ENCODE peak calls at places on chromosomes 6 and 20, in five cellular contexts. One of them, this sample, is unnamed.
A peak's percentile ranks its signal among the peaks of the same experiment; 100 is the strongest.

GRCh38 chr6:30319146-30319835 is 7.4 kb upstream of the TRIM39 start:
- DNase-seq in suprapubic skin: no peak
- DNase-seq in endothelial cell of umbilical vein: no peak
- DNase-seq in heart left ventricle: no peak
- DNase-seq in IMR-90: peak; percentile 44
- DNase-seq in this sample: no peak

GRCh38 chr6:131819507-131820228 is 11.8 kb downstream of the ENPP1 start:
- DNase-seq in heart left ventricle: no peak
- DNase-seq in IMR-90: peak; percentile 94
- DNase-seq in endothelial cell of umbilical vein: no peak
- DNase-seq in suprapubic skin: no peak
- DNase-seq in this sample: no peak

GRCh38 chr6:146546440-146546839 is 2.8 kb downstream of the RAB32 start:
- DNase-seq in heart left ventricle: no peak
- DNase-seq in suprapubic skin: no peak
- DNase-seq in endothelial cell of umbilical vein: peak; percentile 64
- DNase-seq in IMR-90: peak; percentile 94
- DNase-seq in this sample: no peak

GRCh38 chr6:16181429-16182359 is 52.8 kb downstream of the MYLIP start:
- DNase-seq in suprapubic skin: no peak
- DNase-seq in endothelial cell of umbilical vein: no peak
- DNase-seq in IMR-90: no peak
- DNase-seq in heart left ventricle: no peak
- DNase-seq in this sample: no peak

GRCh38 chr6:116328528-116328903 is 42.2 kb upstream of the DSE start:
- DNase-seq in heart left ventricle: no peak
- DNase-seq in IMR-90: peak; percentile 31
- DNase-seq in suprapubic skin: no peak
- DNase-seq in endothelial cell of umbilical vein: no peak
- DNase-seq in this sample: no peak

GRCh38 chr6:170260686-170261085 is 30.2 kb downstream of the DLL1 start:
- DNase-seq in endothelial cell of umbilical vein: no peak
- DNase-seq in suprapubic skin: no peak
- DNase-seq in IMR-90: no peak
- DNase-seq in heart left ventricle: no peak
- DNase-seq in this sample: no peak

GRCh38 chr6:139990865-139991264 is 616.4 kb upstream of the CITED2 start:
- DNase-seq in endothelial cell of umbilical vein: no peak
- DNase-seq in suprapubic skin: no peak
- DNase-seq in IMR-90: peak; percentile 52
- DNase-seq in heart left ventricle: no peak
- DNase-seq in this sample: no peak

GRCh38 chr6:29509239-29509638 is 21.5 kb upstream of the MAS1L start:
- DNase-seq in IMR-90: no peak
- DNase-seq in heart left ventricle: no peak
- DNase-seq in endothelial cell of umbilical vein: no peak
- DNase-seq in suprapubic skin: peak; percentile 50
- DNase-seq in this sample: no peak

GRCh38 chr20:59055302-59055701 is 12.7 kb upstream of the PRELID3B start:
- DNase-seq in heart left ventricle: no peak
- DNase-seq in endothelial cell of umbilical vein: peak; percentile 51
- DNase-seq in suprapubic skin: no peak
- DNase-seq in IMR-90: peak; percentile 37
- DNase-seq in this sample: no peak

GRCh38 chr6:53437557-53438202 is 88.9 kb upstream of the ELOVL5 start:
- DNase-seq in heart left ventricle: no peak
- DNase-seq in endothelial cell of umbilical vein: peak; percentile 64
- DNase-seq in IMR-90: peak; percentile 91
- DNase-seq in suprapubic skin: no peak
- DNase-seq in this sample: peak; percentile 55

GRCh38 chr6:12548526-12548925 is 168.0 kb upstream of the PHACTR1 start:
- DNase-seq in suprapubic skin: no peak
- DNase-seq in endothelial cell of umbilical vein: no peak
- DNase-seq in IMR-90: peak; percentile 59
- DNase-seq in heart left ventricle: no peak
- DNase-seq in this sample: no peak

GRCh38 chr6:156773935-156774871 is 3.0 kb upstream of the ARID1B start:
- DNase-seq in suprapubic skin: no peak
- DNase-seq in IMR-90: no peak
- DNase-seq in endothelial cell of umbilical vein: no peak
- DNase-seq in heart left ventricle: no peak
- DNase-seq in this sample: no peak

GRCh38 chr6:41716516-41717446 is 18.6 kb downstream of the TFEB start:
- DNase-seq in IMR-90: no peak
- DNase-seq in suprapubic skin: no peak
- DNase-seq in endothelial cell of umbilical vein: no peak
- DNase-seq in heart left ventricle: peak; percentile 48
- DNase-seq in this sample: no peak

GRCh38 chr6:78832091-78832808 is 35.1 kb upstream of the IRAK1BP1 start:
- DNase-seq in IMR-90: no peak
- DNase-seq in endothelial cell of umbilical vein: no peak
- DNase-seq in heart left ventricle: no peak
- DNase-seq in suprapubic skin: no peak
- DNase-seq in this sample: no peak

GRCh38 chr6:151359486-151359885 is 31.9 kb downstream of the ZBTB2 start:
- DNase-seq in IMR-90: no peak
- DNase-seq in heart left ventricle: no peak
- DNase-seq in suprapubic skin: no peak
- DNase-seq in endothelial cell of umbilical vein: no peak
- DNase-seq in this sample: no peak

GRCh38 chr6:10412165-10412947 is 2.5 kb downstream of the TFAP2A start:
- DNase-seq in IMR-90: peak; percentile 75
- DNase-seq in endothelial cell of umbilical vein: no peak
- DNase-seq in suprapubic skin: no peak
- DNase-seq in heart left ventricle: peak; percentile 57
- DNase-seq in this sample: no peak

GRCh38 chr6:10633216-10633615 is 61.2 kb downstream of the C6orf52 start:
- DNase-seq in endothelial cell of umbilical vein: peak; percentile 76
- DNase-seq in IMR-90: peak; percentile 75
- DNase-seq in suprapubic skin: no peak
- DNase-seq in heart left ventricle: no peak
- DNase-seq in this sample: peak; percentile 85

GRCh38 chr6:3286641-3287171 is 28.0 kb downstream of the PSMG4 start:
- DNase-seq in endothelial cell of umbilical vein: no peak
- DNase-seq in suprapubic skin: peak; percentile 75
- DNase-seq in IMR-90: no peak
- DNase-seq in heart left ventricle: no peak
- DNase-seq in this sample: no peak

GRCh38 chr20:3080939-3081388 is 3.6 kb downstream of the AVP start:
- DNase-seq in heart left ventricle: peak; percentile 66
- DNase-seq in suprapubic skin: no peak
- DNase-seq in IMR-90: peak; percentile 18
- DNase-seq in endothelial cell of umbilical vein: peak; percentile 13
- DNase-seq in this sample: peak; percentile 100

GRCh38 chr6:25227854-25228253 is 51.3 kb upstream of the CARMIL1 start:
- DNase-seq in suprapubic skin: no peak
- DNase-seq in heart left ventricle: no peak
- DNase-seq in endothelial cell of umbilical vein: no peak
- DNase-seq in IMR-90: no peak
- DNase-seq in this sample: no peak

GRCh38 chr20:35947907-35948306 is 6.4 kb downstream of the SCAND1 start:
- DNase-seq in suprapubic skin: no peak
- DNase-seq in endothelial cell of umbilical vein: no peak
- DNase-seq in IMR-90: peak; percentile 57
- DNase-seq in heart left ventricle: no peak
- DNase-seq in this sample: no peak

GRCh38 chr20:35947489-35947888 is 6.8 kb downstream of the SCAND1 start:
- DNase-seq in suprapubic skin: no peak
- DNase-seq in heart left ventricle: no peak
- DNase-seq in IMR-90: peak; percentile 4
- DNase-seq in endothelial cell of umbilical vein: peak; percentile 14
- DNase-seq in this sample: peak; percentile 36

GRCh38 chr20:35953411-35954199 is 697 bp downstream of the SCAND1 start:
- DNase-seq in suprapubic skin: peak; percentile 82
- DNase-seq in endothelial cell of umbilical vein: peak; percentile 72
- DNase-seq in heart left ventricle: peak; percentile 49
- DNase-seq in IMR-90: peak; percentile 28
- DNase-seq in this sample: peak; percentile 27

GRCh38 chr20:35952480-35953410 is 1.6 kb downstream of the SCAND1 start:
- DNase-seq in IMR-90: peak; percentile 66
- DNase-seq in endothelial cell of umbilical vein: peak; percentile 27
- DNase-seq in heart left ventricle: no peak
- DNase-seq in suprapubic skin: no peak
- DNase-seq in this sample: no peak

GRCh38 chr20:35950093-35950492 is 4.2 kb downstream of the SCAND1 start:
- DNase-seq in heart left ventricle: no peak
- DNase-seq in IMR-90: no peak
- DNase-seq in endothelial cell of umbilical vein: no peak
- DNase-seq in suprapubic skin: no peak
- DNase-seq in this sample: no peak
- TF ChIP-seq POLR2A in heart left ventricle: no peak
- TF ChIP-seq POLR2A in IMR-90: no peak
- TF ChIP-seq POLR2A in endothelial cell of umbilical vein: no peak
- TF ChIP-seq POLR2A in suprapubic skin: no peak
- TF ChIP-seq POLR2A in this sample: no peak

DNA sequence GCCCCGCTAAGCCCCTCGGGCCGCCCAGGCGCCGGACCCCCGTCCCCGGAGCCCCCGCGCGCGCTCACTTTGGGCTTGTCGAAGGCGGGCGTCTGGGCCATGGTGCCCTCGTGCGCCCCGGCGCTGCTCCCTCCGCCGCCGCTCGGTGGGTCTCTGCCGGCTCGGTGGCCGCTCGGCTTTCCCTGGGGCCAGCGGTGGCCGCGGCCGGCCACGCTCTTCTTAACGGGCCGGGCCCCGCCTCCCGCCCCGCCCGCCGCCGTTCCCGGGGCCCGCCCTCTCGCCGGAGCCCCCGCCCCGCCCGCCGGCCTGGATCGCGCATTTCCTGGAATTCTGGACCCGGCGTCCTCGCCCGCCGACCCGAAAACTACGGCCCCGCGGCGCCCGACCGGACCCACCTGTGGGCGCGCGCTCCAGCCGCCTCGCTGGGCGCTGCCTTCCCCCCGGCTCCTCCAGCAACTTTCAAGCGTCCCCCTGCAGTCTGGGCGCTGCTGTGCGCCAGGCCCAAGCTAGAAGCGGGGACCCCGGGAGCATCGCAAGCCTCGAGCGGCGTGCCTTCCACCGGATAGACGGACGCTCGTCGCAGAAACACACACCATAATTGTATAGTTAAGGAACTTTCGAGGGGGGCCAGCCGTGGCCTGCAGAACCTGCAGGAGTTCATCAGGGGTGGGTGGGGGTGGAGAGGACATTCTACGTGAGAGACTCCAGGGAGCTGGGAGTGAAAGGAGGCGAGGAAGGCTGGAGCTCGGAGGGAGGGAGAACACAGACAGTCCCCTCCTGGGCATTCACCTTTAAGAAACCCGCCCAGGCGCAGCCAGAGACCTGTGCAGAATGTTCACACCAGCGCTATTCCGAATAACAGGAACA is at the start of gene ADA:
- DNase-seq in heart left ventricle: peak; percentile 81
- DNase-seq in IMR-90: peak; percentile 21
- DNase-seq in endothelial cell of umbilical vein: peak; percentile 71
- DNase-seq in suprapubic skin: no peak
- DNase-seq in this sample: peak; percentile 60
- TF ChIP-seq POLR2A in heart left ventricle: peak; percentile 67
- TF ChIP-seq POLR2A in IMR-90: no peak
- TF ChIP-seq POLR2A in endothelial cell of umbilical vein: peak; percentile 48
- TF ChIP-seq POLR2A in suprapubic skin: no peak
- TF ChIP-seq POLR2A in this sample: peak; percentile 68

DNA sequence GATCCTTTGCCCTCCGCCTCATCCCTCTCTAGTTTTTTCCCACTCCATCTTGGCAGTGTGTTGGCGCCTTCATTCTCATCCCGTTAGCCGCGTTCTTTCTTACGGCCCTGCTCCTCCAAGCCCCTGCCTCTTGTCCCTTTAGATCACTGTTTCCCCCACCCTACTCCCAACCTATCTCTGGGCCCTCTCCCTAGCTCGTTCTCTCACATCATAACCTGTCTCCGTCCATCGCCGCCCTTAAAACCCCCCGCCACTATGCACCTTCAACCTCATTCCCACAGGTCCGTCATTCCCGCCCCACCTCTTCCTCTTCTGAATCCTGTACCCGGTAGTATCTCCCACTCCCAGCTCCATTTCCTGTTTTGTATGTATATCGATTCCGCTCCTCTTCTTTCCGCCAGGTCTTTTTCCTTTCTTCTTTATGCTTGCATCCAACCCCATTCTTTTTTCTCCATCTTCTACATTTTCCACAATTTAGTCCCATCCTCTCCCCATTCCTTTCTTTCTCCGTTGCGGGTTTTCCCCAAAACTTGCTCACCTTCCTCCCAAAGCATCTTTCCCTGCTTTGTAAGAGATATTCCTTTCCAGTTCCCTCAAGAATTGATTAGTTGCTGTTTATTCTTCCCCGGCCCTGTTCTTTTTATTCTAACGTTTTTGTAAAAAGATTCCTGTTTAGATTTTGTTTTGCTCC is 671 bp downstream of the EFHC1 start:
- DNase-seq in endothelial cell of umbilical vein: no peak
- DNase-seq in IMR-90: peak; percentile 33
- DNase-seq in suprapubic skin: no peak
- DNase-seq in heart left ventricle: no peak
- DNase-seq in this sample: no peak
- TF ChIP-seq POLR2A in endothelial cell of umbilical vein: no peak
- TF ChIP-seq POLR2A in IMR-90: no peak
- TF ChIP-seq POLR2A in suprapubic skin: no peak
- TF ChIP-seq POLR2A in heart left ventricle: no peak
- TF ChIP-seq POLR2A in this sample: no peak

GRCh38 chr20:18585134-18585533 is 2.7 kb upstream of the DTD1 start:
- DNase-seq in suprapubic skin: no peak
- DNase-seq in IMR-90: peak; percentile 64
- DNase-seq in heart left ventricle: no peak
- DNase-seq in endothelial cell of umbilical vein: no peak
- DNase-seq in this sample: no peak

GRCh38 chr20:18590163-18590562 is 2.3 kb downstream of the DTD1 start:
- DNase-seq in endothelial cell of umbilical vein: no peak
- DNase-seq in heart left ventricle: no peak
- DNase-seq in IMR-90: no peak
- DNase-seq in suprapubic skin: no peak
- DNase-seq in this sample: no peak

GRCh38 chr20:18588554-18589043 is 745 bp downstream of the DTD1 start:
- DNase-seq in IMR-90: no peak
- DNase-seq in endothelial cell of umbilical vein: no peak
- DNase-seq in suprapubic skin: no peak
- DNase-seq in heart left ventricle: no peak
- DNase-seq in this sample: no peak

DNA sequence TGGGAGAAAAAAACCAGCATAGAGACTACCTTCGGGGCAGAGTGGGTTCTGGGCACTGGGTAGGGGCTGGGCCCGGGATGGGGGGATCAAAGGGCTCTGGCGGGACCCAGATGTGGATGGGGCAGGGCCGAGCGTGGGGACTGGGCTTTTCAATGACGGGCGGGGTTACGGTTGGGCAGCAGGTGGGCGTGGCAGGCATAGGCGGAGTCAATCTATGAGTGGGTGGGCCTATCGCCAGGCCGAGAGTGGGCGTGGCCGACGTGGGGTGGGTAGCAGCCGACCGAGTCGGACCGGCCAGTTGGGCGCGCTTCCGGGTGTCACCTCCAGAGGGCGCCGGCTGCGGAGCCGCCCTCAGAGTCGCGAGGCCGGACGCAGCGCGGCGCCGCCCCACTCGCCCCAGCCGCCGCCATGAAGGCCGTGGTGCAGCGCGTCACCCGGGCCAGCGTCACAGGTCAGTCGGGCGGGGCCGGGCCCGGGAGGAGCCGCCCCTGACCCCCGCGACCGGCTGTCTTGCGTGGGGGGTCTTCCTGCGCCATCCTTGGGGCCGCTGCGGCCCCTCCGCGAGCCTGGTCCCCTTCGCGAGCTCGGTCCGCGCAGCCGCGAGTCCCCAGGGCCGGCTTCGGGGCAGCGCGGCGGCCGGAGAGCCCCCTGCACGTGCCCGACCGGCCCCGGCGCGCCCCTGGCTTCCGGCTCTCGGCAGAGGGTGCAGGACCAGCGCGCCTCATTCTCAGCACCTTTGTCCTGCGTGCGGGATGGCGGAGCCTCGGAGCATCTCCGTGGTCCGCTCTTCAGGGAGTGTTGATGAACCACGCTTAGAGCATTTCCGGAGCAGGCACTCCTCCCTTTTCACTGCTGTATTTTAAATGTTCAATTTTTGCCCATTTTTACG is at the start of gene DTD1:
- DNase-seq in endothelial cell of umbilical vein: peak; percentile 85
- DNase-seq in suprapubic skin: peak; percentile 96
- DNase-seq in heart left ventricle: peak; percentile 95
- DNase-seq in IMR-90: peak; percentile 81
- DNase-seq in this sample: peak; percentile 90
- TF ChIP-seq POLR2A in endothelial cell of umbilical vein: peak; percentile 64
- TF ChIP-seq POLR2A in suprapubic skin: no peak
- TF ChIP-seq POLR2A in heart left ventricle: peak; percentile 62
- TF ChIP-seq POLR2A in IMR-90: peak; percentile 50
- TF ChIP-seq POLR2A in this sample: peak; percentile 69

This sample was measured in H54.